ENCODE peak calls at places on chromosomes 6 and 20, in six cellular contexts. One of them, this sample, is unnamed.

GRCh38 chr6:118771253-118771652 is 119.9 kb upstream of the CEP85L start:
- DNase-seq in foreskin keratinocyte: peak; percentile 47
- DNase-seq in substantia nigra: no peak
- DNase-seq in iris pigment epithelial cell: no peak
- DNase-seq in HFFc6: no peak
- DNase-seq in right cardiac atrium: no peak
- DNase-seq in this sample: no peak

GRCh38 chr6:63174173-63174572 is 37.1 kb upstream of the FKBP1C start:
- DNase-seq in right cardiac atrium: no peak
- DNase-seq in iris pigment epithelial cell: no peak
- DNase-seq in foreskin keratinocyte: no peak
- DNase-seq in HFFc6: no peak
- DNase-seq in substantia nigra: no peak
- DNase-seq in this sample: no peak

GRCh38 chr6:125749864-125750691 is 646 bp downstream of the HEY2 start:
- DNase-seq in iris pigment epithelial cell: no peak
- DNase-seq in HFFc6: no peak
- DNase-seq in foreskin keratinocyte: no peak
- DNase-seq in substantia nigra: peak; percentile 50
- DNase-seq in right cardiac atrium: peak; percentile 64
- DNase-seq in this sample: no peak

GRCh38 chr20:54208492-54209044 is 681 bp downstream of the PFDN4 start:
- DNase-seq in foreskin keratinocyte: peak; percentile 54
- DNase-seq in substantia nigra: no peak
- DNase-seq in right cardiac atrium: no peak
- DNase-seq in iris pigment epithelial cell: peak; percentile 88
- DNase-seq in HFFc6: peak; percentile 52
- DNase-seq in this sample: peak; percentile 40

GRCh38 chr20:43786885-43787284 is 60.1 kb upstream of the GTSF1L start:
- DNase-seq in HFFc6: no peak
- DNase-seq in substantia nigra: no peak
- DNase-seq in right cardiac atrium: no peak
- DNase-seq in iris pigment epithelial cell: no peak
- DNase-seq in foreskin keratinocyte: no peak
- DNase-seq in this sample: no peak

GRCh38 chr6:137309078-137309762 is 90.0 kb upstream of the IFNGR1 start:
- DNase-seq in iris pigment epithelial cell: peak; percentile 87
- DNase-seq in substantia nigra: peak; percentile 35
- DNase-seq in right cardiac atrium: peak; percentile 86
- DNase-seq in HFFc6: peak; percentile 24
- DNase-seq in foreskin keratinocyte: peak; percentile 76
- DNase-seq in this sample: peak; percentile 81

GRCh38 chr6:69783124-69783523 is 13.7 kb downstream of the LMBRD1 start:
- DNase-seq in right cardiac atrium: no peak
- DNase-seq in foreskin keratinocyte: no peak
- DNase-seq in iris pigment epithelial cell: no peak
- DNase-seq in HFFc6: no peak
- DNase-seq in substantia nigra: no peak
- DNase-seq in this sample: no peak

GRCh38 chr6:168160506-168161370 is 81.7 kb upstream of the FRMD1 start:
- DNase-seq in right cardiac atrium: no peak
- DNase-seq in substantia nigra: no peak
- DNase-seq in foreskin keratinocyte: no peak
- DNase-seq in HFFc6: no peak
- DNase-seq in iris pigment epithelial cell: no peak
- DNase-seq in this sample: no peak

This sample was measured in cardiac fibroblast.